ENCODE peak calls at places on chromosomes 11 and 22, in five cellular contexts. M is gastrocnemius medialis, F is K562, L is HCT116, Y is right lobe of liver. D is an unnamed sample.

GRCh38 chr11:12377106-12377823 is at the start of gene PARVA:
- DNase-seq in M (peak; percentile 34), F (no peak), L (peak; percentile 15), Y (peak; percentile 64), D (peak; percentile 72)

GRCh38 chr11:47109882-47110281 is 66.8 kb downstream of the ARFGAP2 start:
- DNase-seq in L (no peak), Y (no peak), F (no peak), M (no peak), D (no peak)

GRCh38 chr11:114880458-114880857 is 202.1 kb downstream of the NXPE2 start:
- DNase-seq in Y (no peak), F (no peak), L (no peak), M (no peak), D (no peak)

GRCh38 chr11:113167599-113167998 is 146.8 kb upstream of the TTC12 start:
- DNase-seq in M (no peak), F (no peak), L (no peak), Y (no peak), D (peak; percentile 34)

GRCh38 chr11:108734956-108735559 is 70.2 kb downstream of the DDX10 start:
- DNase-seq in M (no peak), F (peak; percentile 56), L (peak; percentile 8), Y (no peak), D (no peak)

GRCh38 chr22:42937164-42937854 is 77.6 kb downstream of the PACSIN2 start:
- DNase-seq in M (no peak), F (peak; percentile 66), L (peak; percentile 56), Y (no peak), D (peak; percentile 74)

GRCh38 chr11:20360650-20361049 is 2.9 kb upstream of the HTATIP2 start:
- DNase-seq in F (no peak), Y (no peak), M (no peak), L (no peak), D (peak; percentile 38)

GRCh38 chr11:114166897-114167323 is 107.4 kb downstream of the ZBTB16 start:
- DNase-seq in Y (no peak), F (no peak), L (no peak), M (peak; percentile 49), D (no peak)

GRCh38 chr11:105665281-105665680 is 55.4 kb downstream of the GRIA4 start:
- DNase-seq in L (no peak), F (no peak), Y (no peak), M (no peak), D (no peak)

GRCh38 chr11:121105063-121105480 is 4.0 kb downstream of the TECTA start:
- DNase-seq in F (no peak), M (peak; percentile 45), Y (no peak), L (no peak), D (no peak)

GRCh38 chr11:47408598-47409439 is 429 bp downstream of the SLC39A13 start:
- DNase-seq in L (no peak), M (peak; percentile 49), Y (peak; percentile 49), F (no peak), D (peak; percentile 51)

GRCh38 chr11:124760205-124760652 is 1.9 kb downstream of the ESAM start:
- DNase-seq in Y (no peak), F (no peak), L (no peak), M (no peak), D (no peak)

GRCh38 chr11:57429946-57430345 is 3.0 kb upstream of the SLC43A3 start:
- DNase-seq in Y (no peak), M (no peak), F (no peak), L (no peak), D (peak; percentile 27)

GRCh38 chr22:42907404-42908081 is 50.5 kb upstream of the ARFGAP3 start:
- DNase-seq in Y (no peak), M (no peak), F (no peak), L (no peak), D (no peak)

GRCh38 chr11:104183572-104183971 is 19.6 kb upstream of the PDGFD start:
- DNase-seq in L (no peak), M (no peak), F (no peak), Y (no peak), D (no peak)

GRCh38 chr11:33063326-33063775 is 24.0 kb downstream of the TCP11L1 start:
- DNase-seq in Y (no peak), F (no peak), M (no peak), L (no peak), D (no peak)

GRCh38 chr22:40487663-40488249 is 117.4 kb downstream of the SGSM3 start:
- DNase-seq in L (no peak), F (no peak), M (no peak), Y (no peak), D (no peak)

GRCh38 chr11:70099578-70100282 is 21.6 kb downstream of the ANO1 start:
- DNase-seq in M (no peak), L (no peak), F (no peak), Y (no peak), D (no peak)

GRCh38 chr11:111598546-111598945 is 3.7 kb upstream of the SIK2 start:
- DNase-seq in L (no peak), Y (no peak), M (no peak), F (no peak), D (no peak)

GRCh38 chr22:18156878-18157713 is 7.1 kb downstream of the USP18 start:
- DNase-seq in L (peak; percentile 33), Y (peak; percentile 42), M (peak; percentile 53), F (peak; percentile 77), D (peak; percentile 56)

GRCh38 chr11:75148436-75148983 is 2.4 kb upstream of the SLCO2B1 start:
- DNase-seq in Y (no peak), M (no peak), F (no peak), L (no peak), D (no peak)

GRCh38 chr11:116422976-116423375 is 349.8 kb downstream of the BUD13 start:
- DNase-seq in F (no peak), Y (no peak), M (no peak), L (no peak), D (no peak)

GRCh38 chr11:119085523-119085878 is 820 bp downstream of the HMBS start:
- DNase-seq in L (no peak), Y (no peak), M (no peak), F (peak; percentile 92), D (no peak)

GRCh38 chr11:60310407-60310998 is 16.6 kb upstream of the MS4A6E start:
- DNase-seq in L (no peak), Y (no peak), F (no peak), M (peak; percentile 31), D (no peak)

GRCh38 chr11:19753451-19754041 is 40.9 kb downstream of the NAV2 start:
- DNase-seq in M (no peak), F (no peak), L (no peak), Y (no peak), D (peak; percentile 28)

GRCh38 chr11:122951231-122951630 is 30.4 kb downstream of the BSX start:
- DNase-seq in L (no peak), Y (no peak), M (no peak), F (no peak), D (no peak)

GRCh38 chr11:122754553-122755322 is 83.6 kb upstream of the CRTAM start:
- DNase-seq in Y (no peak), L (peak; percentile 10), F (peak; percentile 32), M (no peak), D (no peak)

GRCh38 chr22:32204856-32205722 is at the start of gene RFPL2:
- DNase-seq in L (peak; percentile 66), F (peak; percentile 5), Y (peak; percentile 42), M (no peak), D (no peak)

DNA sequence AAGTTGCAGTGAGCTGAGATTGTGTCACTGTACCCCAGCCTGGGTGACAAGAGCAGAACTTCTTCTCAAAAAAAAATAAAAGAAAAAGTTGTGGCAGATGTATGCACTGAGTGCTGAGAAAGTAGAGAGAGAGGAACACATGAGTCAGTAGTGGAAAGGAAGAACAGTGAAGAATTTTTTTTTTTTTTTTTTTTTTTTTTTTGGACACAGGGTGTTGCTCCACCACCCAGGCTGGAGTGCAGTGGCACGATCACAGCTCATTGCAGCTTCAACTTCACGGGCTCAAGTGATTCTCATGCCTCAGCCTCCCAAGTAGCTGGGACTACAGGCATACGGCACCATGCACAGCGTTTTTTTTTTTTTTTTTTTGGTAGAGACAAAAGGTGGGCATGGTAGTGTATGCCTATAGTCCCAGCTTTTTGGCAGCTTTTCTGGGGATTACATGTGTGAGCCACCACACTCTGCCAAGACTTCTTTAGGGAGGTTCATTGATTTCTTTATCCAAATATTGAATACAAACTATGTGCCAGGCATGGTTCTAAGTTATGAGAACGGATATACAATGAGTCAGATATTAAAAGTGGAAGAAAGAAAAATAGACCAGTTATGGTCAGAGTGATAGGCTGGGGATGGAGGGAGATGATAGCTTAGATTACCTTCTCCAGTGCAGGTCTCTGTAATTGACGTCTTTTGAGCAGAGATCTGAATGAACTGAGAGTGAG is 62.0 kb downstream of the YAP1 start:
- DNase-seq in L (no peak), Y (no peak), F (no peak), M (no peak), D (no peak)
- H3K27ac ChIP-seq in L (no peak overlapping the region), Y (no peak overlapping the region), F (no peak overlapping the region), M (no peak overlapping the region), D (no peak overlapping the region)

DNA sequence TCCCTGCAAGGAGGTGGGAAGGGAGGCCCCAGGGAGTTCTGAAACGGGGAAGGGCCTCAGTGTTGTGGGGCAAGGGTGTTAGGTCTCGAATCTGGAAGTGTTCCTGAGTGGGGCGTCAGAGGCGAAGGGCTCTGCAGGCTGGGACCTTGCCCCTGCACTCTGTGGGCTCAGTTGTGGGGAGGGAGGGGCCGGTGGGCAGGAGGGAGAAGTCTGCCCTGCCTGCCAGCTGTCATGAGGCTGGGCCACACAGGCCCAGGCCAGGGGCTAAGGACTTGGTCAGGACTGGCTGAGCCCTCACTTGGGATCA is at the start of gene CRACR2B:
- DNase-seq in L (no peak), Y (no peak), F (peak; percentile 72), M (no peak), D (no peak)
- H3K9me3 ChIP-seq in L (no peaks in the 10 kb centered on the region), Y (no peaks in the 10 kb centered on the region), F (no peaks in the 10 kb centered on the region), M (no peaks in the 10 kb centered on the region), D (no peaks in the 10 kb centered on the region)

GRCh38 chr11:73262851-73263495 is 9.2 kb upstream of the P2RY6 start:
- DNase-seq in F (no peak), M (peak; percentile 92), L (no peak), Y (no peak), D (no peak)

GRCh38 chr11:73260127-73260457 is 12.0 kb upstream of the P2RY6 start:
- DNase-seq in L (no peak), F (no peak), M (no peak), Y (no peak), D (peak; percentile 14)

GRCh38 chr11:73259406-73260126 is 12.6 kb upstream of the P2RY6 start:
- DNase-seq in F (no peak), M (peak; percentile 9), Y (no peak), L (no peak), D (peak; percentile 11)

GRCh38 chr11:73257342-73258103 is 14.6 kb upstream of the P2RY6 start:
- DNase-seq in M (peak; percentile 25), L (peak; percentile 27), F (no peak), Y (no peak), D (peak; percentile 25)

DNA sequence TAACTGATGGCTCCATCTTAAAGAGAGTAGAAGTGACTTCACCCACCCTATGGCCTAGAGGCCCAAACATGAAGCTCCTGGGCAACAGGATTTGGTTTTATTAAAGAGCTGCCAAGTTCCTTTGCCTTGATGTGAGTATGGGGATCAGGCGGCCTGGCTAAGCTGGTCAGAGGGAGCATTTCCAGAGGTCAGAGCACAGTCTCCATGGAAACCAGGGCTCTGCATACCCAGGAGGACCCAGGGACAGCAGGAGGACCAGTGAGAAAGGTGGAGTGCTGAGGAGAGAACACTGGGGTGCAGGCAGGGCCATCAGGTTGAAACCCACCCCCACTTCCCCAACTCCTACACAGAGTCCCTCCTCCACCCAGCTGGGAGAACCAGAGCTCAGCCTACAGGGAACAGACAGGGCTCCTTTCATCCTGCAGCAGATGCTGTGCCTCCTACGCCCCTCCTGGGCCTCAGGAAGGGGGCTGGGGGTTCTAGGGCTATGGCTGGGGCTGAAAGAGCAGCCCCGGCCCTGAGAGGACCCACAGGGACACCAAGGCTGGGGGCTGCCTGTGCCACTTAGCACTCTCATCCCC is 13.9 kb upstream of the P2RY6 start:
- DNase-seq in F (no peak), L (no peak), Y (no peak), M (no peak), D (peak; percentile 9)
- TF ChIP-seq POLR2A in F (no peak), L (no peak), Y (no peak), M (no peak), D (no peak)

GRCh38 chr11:68271023-68271780 is 571 bp downstream of the C11orf24 start:
- DNase-seq in M (peak; percentile 47), L (peak; percentile 61), Y (peak; percentile 55), F (peak; percentile 87), D (peak; percentile 61)
- H3K27ac ChIP-seq in M (peak overlapping the region; percentile 88), L (peak overlapping the region; percentile 90), Y (peak overlapping the region; percentile 93), F (peak overlapping the region; percentile 97), D (peak overlapping the region; percentile 95)

D was measured in stomach.